ENCODE peak calls at places on chromosomes 13 and 19, in five cellular contexts. P, M, W, Q and G are unnamed samples.

GRCh38 chr13:97938701-97939475 is 14.6 kb upstream of the IPO5 start:
- DNase-seq in Q (no peak), M (no peak), W (no peak), P (no peak), G (no peak)

GRCh38 chr19:38304866-38305429 is 897 bp downstream of the C19orf33 start:
- DNase-seq in M (no peak), P (peak; percentile 84), W (no peak), Q (peak; percentile 94), G (peak; percentile 59)

GRCh38 chr19:29815231-29815630 is 3.4 kb downstream of the CCNE1 start:
- DNase-seq in P (no peak), W (peak; percentile 36), Q (peak; percentile 46), M (no peak), G (no peak)

GRCh38 chr13:109803822-109804221 is 17.4 kb upstream of the IRS2 start:
- DNase-seq in P (no peak), M (no peak), W (no peak), Q (no peak), G (no peak)

GRCh38 chr13:30466841-30467252 is 1.1 kb upstream of the HMGB1 start:
- DNase-seq in Q (no peak), M (peak; percentile 51), W (peak; percentile 48), P (no peak), G (no peak)

GRCh38 chr13:114124486-114124885 is 7.9 kb downstream of the RASA3 start:
- DNase-seq in M (no peak), Q (no peak), P (no peak), W (no peak), G (no peak)

GRCh38 chr19:3725640-3726310 is 17.6 kb downstream of the TJP3 start:
- DNase-seq in Q (peak; percentile 93), M (no peak), W (peak; percentile 58), P (peak; percentile 92), G (no peak)

GRCh38 chr19:54460230-54461005 is 3.2 kb downstream of the LENG9 start:
- DNase-seq in Q (no peak), P (no peak), M (no peak), W (no peak), G (no peak)

GRCh38 chr19:44641460-44641859 is 2.2 kb upstream of the PVR start:
- DNase-seq in W (no peak), P (no peak), M (no peak), Q (no peak), G (no peak)

GRCh38 chr13:50244913-50245574 is 229.8 kb downstream of the KCNRG start:
- DNase-seq in M (no peak), W (no peak), Q (no peak), P (no peak), G (no peak)

GRCh38 chr13:99356216-99357089 is 49.3 kb upstream of the GPR183 start:
- DNase-seq in M (peak; percentile 35), P (no peak), Q (peak; percentile 45), W (no peak), G (no peak)

GRCh38 chr19:46390866-46391265 is 22.5 kb downstream of the CCDC8 start:
- DNase-seq in P (no peak), M (no peak), W (no peak), Q (no peak), G (no peak)

GRCh38 chr13:72839831-72840426 is 58.0 kb downstream of the PIBF1 start:
- DNase-seq in W (peak; percentile 43), P (peak; percentile 66), M (peak; percentile 37), Q (peak; percentile 79), G (peak; percentile 67)

GRCh38 chr13:20424959-20425358 is 100.7 kb downstream of the CRYL1 start:
- DNase-seq in Q (no peak), M (no peak), P (no peak), W (no peak), G (no peak)

GRCh38 chr13:79434578-79434977 is 28.5 kb upstream of the RBM26 start:
- DNase-seq in P (no peak), W (no peak), M (no peak), Q (no peak), G (no peak)

GRCh38 chr19:15424121-15424520 is 5.3 kb upstream of the AKAP8L start:
- DNase-seq in W (no peak), M (no peak), P (no peak), Q (no peak), G (no peak)

GRCh38 chr13:31765441-31765840 is 26.1 kb downstream of the RXFP2 start:
- DNase-seq in W (no peak), M (no peak), Q (no peak), P (no peak), G (no peak)

GRCh38 chr13:107993239-107993948 is 221.9 kb downstream of the LIG4 start:
- DNase-seq in W (no peak), Q (no peak), P (no peak), M (no peak), G (no peak)

DNA sequence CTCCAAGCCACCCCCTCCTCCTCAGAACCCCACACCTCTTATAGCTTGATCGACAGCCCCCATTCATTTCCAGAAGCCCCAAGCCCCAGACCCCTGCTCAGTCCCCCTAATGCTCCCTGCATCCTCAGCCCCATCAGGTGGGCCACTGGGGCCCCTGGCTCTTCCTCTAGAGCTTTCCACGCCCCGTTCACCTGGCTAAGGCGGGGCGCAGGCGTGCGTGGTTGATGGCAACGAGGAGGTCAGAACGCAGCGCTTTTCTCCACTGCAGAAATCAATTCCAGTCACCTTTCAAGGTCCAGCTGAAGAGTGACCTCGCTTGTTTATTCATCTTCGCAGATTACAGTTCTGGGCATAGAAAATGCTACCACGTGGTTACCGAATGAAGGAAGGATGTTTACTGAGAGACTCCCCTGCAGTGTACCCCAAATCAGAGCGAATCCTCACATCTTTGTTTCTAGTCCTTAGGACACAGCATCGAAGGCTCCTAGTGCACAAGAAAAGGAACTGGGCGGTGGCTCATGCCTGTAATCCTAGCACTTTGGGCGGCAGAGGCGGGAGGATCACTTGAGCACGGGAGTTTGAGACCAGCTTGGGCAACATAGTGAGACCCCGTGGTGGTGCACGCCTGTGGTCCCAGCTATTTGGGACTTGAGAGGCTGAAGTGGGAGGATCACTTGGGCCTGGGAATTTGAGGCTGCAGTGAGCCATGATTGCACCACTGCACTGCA is 798 bp upstream of the PBX4 start:
- DNase-seq in P (no peak), Q (no peak), W (no peak), M (no peak), G (no peak)
- H3K4me3 ChIP-seq in P (no peak overlapping the region), Q (peak overlapping the region; percentile 43), W (peak overlapping the region; percentile 58), M (peak overlapping the region; percentile 86), G (peak overlapping the region; percentile 17)

DNA sequence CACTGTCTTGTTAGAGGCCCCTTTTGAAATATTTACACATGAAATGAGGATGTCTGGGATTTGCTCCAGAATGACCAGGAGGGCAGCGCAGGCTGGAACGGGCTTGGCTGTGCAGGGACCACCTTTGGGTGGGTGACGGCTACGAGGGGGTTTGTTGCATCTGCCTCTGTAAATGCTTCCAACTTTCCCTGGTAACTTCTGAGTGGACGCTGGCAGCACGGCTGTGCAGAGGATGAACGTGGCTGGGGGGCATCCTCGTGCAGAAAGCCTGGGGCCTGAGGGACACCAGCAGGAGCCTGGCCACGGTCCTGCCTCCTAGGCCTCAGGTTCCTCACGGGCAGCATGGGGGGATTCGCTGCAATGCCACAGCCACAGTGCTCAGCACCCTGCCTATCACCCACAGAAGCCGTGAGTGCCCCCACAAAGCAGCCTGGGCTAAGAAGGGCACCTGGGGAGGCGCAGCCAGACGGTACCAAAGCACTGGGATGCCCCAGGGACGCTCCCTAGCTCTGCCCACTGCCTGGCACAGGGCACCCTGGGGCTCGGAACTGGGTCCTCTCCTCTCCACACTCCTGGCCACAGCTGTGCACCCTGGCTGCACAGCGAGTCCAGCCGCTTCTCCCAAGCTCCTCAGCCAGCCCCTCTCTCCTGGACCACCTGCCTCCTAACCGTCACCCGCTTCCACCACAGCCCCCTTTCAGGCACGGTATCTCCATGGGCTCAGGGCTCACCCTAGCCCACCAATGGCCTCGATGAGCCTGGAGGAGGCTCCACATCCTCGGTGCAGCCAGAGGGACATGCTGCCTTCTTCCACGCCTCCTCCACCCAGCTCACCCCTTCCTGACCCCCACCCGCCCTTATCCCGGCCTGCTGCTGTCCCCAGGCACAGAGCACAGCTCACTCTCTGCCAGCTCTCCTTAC is 44.5 kb downstream of the MLLT1 start:
- DNase-seq in W (no peak), Q (no peak), P (no peak), M (no peak), G (peak; percentile 10)
- H3K4me1 ChIP-seq in W (peaks cover 17% of the 10 kb centered on the region), Q (peaks cover 38% of the 10 kb centered on the region), P (peaks cover 68% of the 10 kb centered on the region), M (no peaks in the 10 kb centered on the region), G (peaks cover 43% of the 10 kb centered on the region)

GRCh38 chr19:47492571-47493377 is 8.8 kb upstream of the KPTN start:
- DNase-seq in M (no peak), Q (no peak), W (no peak), P (no peak), G (no peak)

GRCh38 chr19:47490031-47490430 is 6.0 kb upstream of the KPTN start:
- DNase-seq in P (no peak), M (no peak), Q (no peak), W (no peak), G (no peak)

GRCh38 chr19:47492137-47492533 is 8.1 kb upstream of the KPTN start:
- DNase-seq in M (no peak), Q (no peak), W (no peak), P (no peak), G (no peak)

GRCh38 chr19:47490847-47491246 is 6.8 kb upstream of the KPTN start:
- DNase-seq in Q (no peak), M (no peak), P (no peak), W (no peak), G (no peak)

DNA sequence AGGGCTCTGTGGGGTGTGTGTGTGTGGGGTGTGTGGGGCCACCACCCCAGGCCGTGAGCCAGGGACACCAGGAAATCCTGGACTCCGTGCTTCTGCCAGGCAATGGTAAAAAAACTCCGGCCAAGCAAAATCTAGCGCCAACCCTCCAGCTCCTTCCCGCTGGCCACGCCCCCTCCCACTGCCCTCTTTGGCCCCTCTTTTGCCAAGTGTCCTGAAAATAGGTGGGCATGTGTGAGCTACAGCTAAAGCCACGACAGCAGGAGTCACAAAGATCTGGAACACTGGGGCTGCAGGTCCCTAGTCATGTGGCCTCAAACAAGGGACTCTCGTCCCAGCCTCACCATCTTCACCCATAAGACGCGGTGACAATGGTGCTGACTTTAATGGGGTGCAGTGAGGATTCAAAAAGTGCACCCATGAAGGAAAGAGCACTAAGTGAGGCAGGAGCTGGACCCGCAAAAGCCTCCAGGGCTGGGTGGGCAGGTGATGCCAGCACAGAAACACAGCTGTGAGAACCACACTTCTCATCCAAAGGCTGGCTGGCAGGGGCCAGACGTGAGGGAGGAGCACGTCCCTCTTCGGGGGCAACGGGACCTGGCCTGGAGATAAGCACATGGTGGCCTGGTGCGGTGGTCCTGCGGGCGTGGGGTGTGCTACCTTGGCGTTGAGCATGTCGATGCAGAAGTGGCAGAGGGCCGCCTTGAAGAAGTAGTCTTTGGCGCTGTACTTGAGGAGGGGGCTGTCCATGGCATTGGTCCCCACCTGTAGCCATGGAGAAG is 7.5 kb upstream of the KPTN start:
- DNase-seq in W (no peak), P (no peak), M (no peak), Q (no peak), G (no peak)
- H3K4me3 ChIP-seq in W (no peak overlapping the region), P (no peak overlapping the region), M (no peak overlapping the region), Q (no peak overlapping the region), G (no peak overlapping the region)

DNA sequence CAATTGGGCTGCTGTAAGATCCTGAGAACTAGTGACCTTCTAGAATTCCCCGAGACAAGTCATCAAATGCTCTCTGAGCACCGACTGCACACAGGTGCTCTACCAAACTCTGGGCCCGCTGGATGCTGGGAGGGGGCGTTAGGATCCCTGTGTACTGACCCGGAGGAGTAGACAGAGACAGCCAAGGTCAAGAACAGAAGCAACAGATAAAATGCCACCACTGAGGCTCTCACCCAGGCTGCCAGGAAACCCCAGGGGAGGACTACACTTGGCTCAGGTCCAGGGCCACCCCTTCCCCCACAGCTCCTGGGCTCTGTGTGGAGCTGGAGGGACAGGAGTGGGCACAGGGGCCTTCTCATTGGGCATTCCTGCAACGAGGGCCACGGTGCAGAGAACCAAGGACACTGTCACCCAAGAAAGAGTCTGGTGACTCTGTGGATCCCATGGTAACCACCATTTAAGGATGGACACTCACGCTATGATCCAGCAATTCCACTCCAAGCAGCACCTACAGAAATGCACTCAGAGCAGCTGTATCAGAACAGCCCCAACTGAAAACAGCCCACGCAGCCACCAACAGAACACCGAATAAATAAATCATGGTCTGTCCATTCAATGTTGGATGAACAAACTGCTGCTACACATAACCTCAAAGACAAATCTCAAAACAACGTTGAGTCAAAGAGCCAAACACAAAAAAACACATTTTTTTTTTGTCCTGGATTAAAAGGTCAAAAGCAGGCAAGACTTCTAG is 16.8 kb upstream of the SLC35E1 start:
- DNase-seq in P (no peak), Q (no peak), M (no peak), W (no peak), G (no peak)
- H3K4me1 ChIP-seq in P (peaks cover 66% of the 10 kb centered on the region), Q (peaks cover 64% of the 10 kb centered on the region), M (peaks cover 76% of the 10 kb centered on the region), W (peaks cover 60% of the 10 kb centered on the region), G (peaks cover 27% of the 10 kb centered on the region)